ENCODE peak calls at places on chromosome 3, in ten cellular contexts. X, S, E, C, N, W, T, L, R and B are unnamed samples.

GRCh38 chr3:78641703-78642102 is 1126.1 kb downstream of the ROBO1 start:
- DNase-seq in X (no peak), S (no peak), E (no peak), C (no peak), N (no peak), W (no peak), T (no peak), L (no peak), R (no peak), B (no peak)

GRCh38 chr3:101999177-101999778 is 150.0 kb downstream of the NFKBIZ start:
- DNase-seq in X (no peak), S (no peak), E (peak), C (no peak), N (no peak), W (no peak), T (peak), L (no peak), R (no peak), B (no peak)

GRCh38 chr3:98793971-98794370 is 30.8 kb downstream of the ST3GAL6 start:
- DNase-seq in X (no peak), S (no peak), E (no peak), C (no peak), N (no peak), W (no peak), T (no peak), L (no peak), R (no peak), B (no peak)

GRCh38 chr3:106473576-106474506 is 605.0 kb upstream of the CBLB start:
- DNase-seq in X (no peak), S (no peak), E (no peak), C (no peak), N (no peak), W (peak), T (no peak), L (no peak), R (no peak), B (no peak)

GRCh38 chr3:58102371-58102750 is 94.1 kb downstream of the FLNB start:
- DNase-seq in X (no peak), S (no peak), E (no peak), C (no peak), N (no peak), W (no peak), T (no peak), L (no peak), R (no peak), B (no peak)

GRCh38 chr3:127373701-127374625 is 86.1 kb upstream of the PRR20G start:
- DNase-seq in X (no peak), S (no peak), E (no peak), C (peak), N (peak), W (peak), T (peak), L (no peak), R (no peak), B (no peak)

GRCh38 chr3:127066635-127067034 is 83.7 kb downstream of the PLXNA1 start:
- DNase-seq in X (no peak), S (no peak), E (no peak), C (no peak), N (no peak), W (no peak), T (no peak), L (no peak), R (no peak), B (no peak)

GRCh38 chr3:42183991-42184621 is 81.9 kb downstream of the CCK start:
- DNase-seq in X (no peak), S (no peak), E (no peak), C (no peak), N (no peak), W (no peak), T (no peak), L (no peak), R (no peak), B (no peak)

GRCh38 chr3:38560284-38560683 is 64.1 kb downstream of the EXOG start:
- DNase-seq in X (no peak), S (no peak), E (no peak), C (no peak), N (no peak), W (no peak), T (no peak), L (no peak), R (no peak), B (no peak)

GRCh38 chr3:107524214-107525100 is 1.7 kb downstream of the BBX start:
- DNase-seq in X (peak), S (peak), E (peak), C (peak), N (peak), W (peak), T (peak), L (peak), R (peak), B (peak)

GRCh38 chr3:138442996-138443395 is 8.6 kb downstream of the ESYT3 start:
- DNase-seq in X (no peak), S (no peak), E (no peak), C (no peak), N (no peak), W (no peak), T (no peak), L (no peak), R (no peak), B (no peak)

GRCh38 chr3:195180490-195181106 is 90.4 kb downstream of the XXYLT1 start:
- DNase-seq in X (no peak), S (no peak), E (no peak), C (no peak), N (no peak), W (no peak), T (no peak), L (no peak), R (no peak), B (no peak)

GRCh38 chr3:14946749-14947104 is 656 bp upstream of the NR2C2 start:
- DNase-seq in X (no peak), S (peak), E (no peak), C (no peak), N (no peak), W (no peak), T (no peak), L (no peak), R (no peak), B (no peak)

GRCh38 chr3:24379936-24380335 is 114.7 kb downstream of the THRB start:
- DNase-seq in X (no peak), S (no peak), E (no peak), C (no peak), N (no peak), W (no peak), T (no peak), L (no peak), R (no peak), B (no peak)

GRCh38 chr3:11346416-11346815 is 74.2 kb downstream of the ATG7 start:
- DNase-seq in X (no peak), S (no peak), E (no peak), C (no peak), N (no peak), W (no peak), T (no peak), L (no peak), R (no peak), B (no peak)

GRCh38 chr3:14346642-14347041 is 55.8 kb upstream of the SLC6A6 start:
- DNase-seq in X (no peak), S (no peak), E (no peak), C (no peak), N (no peak), W (no peak), T (no peak), L (no peak), R (no peak), B (no peak)

GRCh38 chr3:24490151-24490550 is 4.5 kb downstream of the THRB start:
- DNase-seq in X (no peak), S (no peak), E (no peak), C (no peak), N (peak), W (no peak), T (no peak), L (no peak), R (no peak), B (no peak)